ENCODE peak calls at places on chromosomes 4 and X, in five cellular contexts. One of them, this sample, is unnamed.

GRCh38 chrX:151754042-151754419 is 19.5 kb downstream of the CNGA2 start:
- DNase-seq in GM12878: no peak
- DNase-seq in IMR-90: peak
- DNase-seq in lower leg skin: peak
- DNase-seq in spleen: peak
- DNase-seq in this sample: peak

GRCh38 chrX:129522184-129523059 is 868 bp downstream of the SMARCA1 start:
- DNase-seq in GM12878: no peak
- DNase-seq in IMR-90: peak
- DNase-seq in lower leg skin: no peak
- DNase-seq in spleen: no peak
- DNase-seq in this sample: peak

GRCh38 chr4:183364025-183364424 is 41.8 kb upstream of the CLDN24 start:
- DNase-seq in GM12878: no peak
- DNase-seq in IMR-90: no peak
- DNase-seq in lower leg skin: no peak
- DNase-seq in spleen: peak
- DNase-seq in this sample: no peak

GRCh38 chr4:145804134-145804533 is 124.2 kb downstream of the C4orf51 start:
- DNase-seq in GM12878: no peak
- DNase-seq in IMR-90: peak
- DNase-seq in lower leg skin: no peak
- DNase-seq in spleen: no peak
- DNase-seq in this sample: peak

GRCh38 chr4:25128671-25129070 is 31.6 kb downstream of the SEPSECS start:
- DNase-seq in GM12878: no peak
- DNase-seq in IMR-90: no peak
- DNase-seq in lower leg skin: no peak
- DNase-seq in spleen: no peak
- DNase-seq in this sample: no peak

GRCh38 chr4:17336524-17336941 is 175.4 kb downstream of the QDPR start:
- DNase-seq in GM12878: peak
- DNase-seq in IMR-90: peak
- DNase-seq in lower leg skin: no peak
- DNase-seq in spleen: peak
- DNase-seq in this sample: no peak

GRCh38 chr4:23945521-23946017 is 55.7 kb upstream of the PPARGC1A start:
- DNase-seq in GM12878: no peak
- DNase-seq in IMR-90: peak
- DNase-seq in lower leg skin: peak
- DNase-seq in spleen: no peak
- DNase-seq in this sample: peak

GRCh38 chrX:111869639-111870034 is 6.3 kb upstream of the TRPC5OS start:
- DNase-seq in GM12878: peak
- DNase-seq in IMR-90: peak
- DNase-seq in lower leg skin: no peak
- DNase-seq in spleen: no peak
- DNase-seq in this sample: peak

GRCh38 chr4:159101983-159102622 is 776 bp upstream of the RAPGEF2 start:
- DNase-seq in GM12878: no peak
- DNase-seq in IMR-90: no peak
- DNase-seq in lower leg skin: no peak
- DNase-seq in spleen: no peak
- DNase-seq in this sample: no peak

GRCh38 chr4:101345271-101345595 is 2.1 kb downstream of the PPP3CA start:
- DNase-seq in GM12878: no peak
- DNase-seq in IMR-90: peak
- DNase-seq in lower leg skin: no peak
- DNase-seq in spleen: no peak
- DNase-seq in this sample: peak

GRCh38 chrX:16435399-16435986 is 214.5 kb upstream of the S100G start:
- DNase-seq in GM12878: no peak
- DNase-seq in IMR-90: no peak
- DNase-seq in lower leg skin: no peak
- DNase-seq in spleen: no peak
- DNase-seq in this sample: no peak

GRCh38 chrX:129930941-129931410 is 25.0 kb downstream of the UTP14A start:
- DNase-seq in GM12878: no peak
- DNase-seq in IMR-90: no peak
- DNase-seq in lower leg skin: no peak
- DNase-seq in spleen: no peak
- DNase-seq in this sample: no peak

GRCh38 chr4:86924805-86925204 is 10.0 kb upstream of the AFF1 start:
- DNase-seq in GM12878: no peak
- DNase-seq in IMR-90: peak
- DNase-seq in lower leg skin: no peak
- DNase-seq in spleen: no peak
- DNase-seq in this sample: no peak

GRCh38 chr4:144699565-144699964 is 53.6 kb downstream of the HHIP start:
- DNase-seq in GM12878: no peak
- DNase-seq in IMR-90: peak
- DNase-seq in lower leg skin: no peak
- DNase-seq in spleen: no peak
- DNase-seq in this sample: no peak

GRCh38 chrX:72620550-72621145 is 48.0 kb upstream of the HDAC8 start:
- DNase-seq in GM12878: no peak
- DNase-seq in IMR-90: peak
- DNase-seq in lower leg skin: no peak
- DNase-seq in spleen: no peak
- DNase-seq in this sample: peak

GRCh38 chr4:97262769-97263168 is 880.5 kb downstream of the STPG2 start:
- DNase-seq in GM12878: no peak
- DNase-seq in IMR-90: no peak
- DNase-seq in lower leg skin: no peak
- DNase-seq in spleen: no peak
- DNase-seq in this sample: no peak

GRCh38 chr4:139502312-139502946 is 48.5 kb downstream of the RAB33B start:
- DNase-seq in GM12878: no peak
- DNase-seq in IMR-90: no peak
- DNase-seq in lower leg skin: no peak
- DNase-seq in spleen: no peak
- DNase-seq in this sample: no peak

GRCh38 chr4:139506774-139507173 is 49.2 kb downstream of the SETD7 start:
- DNase-seq in GM12878: no peak
- DNase-seq in IMR-90: no peak
- DNase-seq in lower leg skin: no peak
- DNase-seq in spleen: no peak
- DNase-seq in this sample: no peak

GRCh38 chr4:139503622-139504166 is 49.8 kb downstream of the RAB33B start:
- DNase-seq in GM12878: no peak
- DNase-seq in IMR-90: no peak
- DNase-seq in lower leg skin: no peak
- DNase-seq in spleen: no peak
- DNase-seq in this sample: no peak

GRCh38 chr4:139501531-139502311 is 47.8 kb downstream of the RAB33B start:
- DNase-seq in GM12878: no peak
- DNase-seq in IMR-90: no peak
- DNase-seq in lower leg skin: no peak
- DNase-seq in spleen: no peak
- DNase-seq in this sample: peak

GRCh38 chr4:139501117-139501516 is 47.2 kb downstream of the RAB33B start:
- DNase-seq in GM12878: no peak
- DNase-seq in IMR-90: no peak
- DNase-seq in lower leg skin: no peak
- DNase-seq in spleen: no peak
- DNase-seq in this sample: no peak
- TF ChIP-seq POLR2A in GM12878: no peak
- TF ChIP-seq POLR2A in IMR-90: no peak
- TF ChIP-seq POLR2A in lower leg skin: no peak
- TF ChIP-seq POLR2A in spleen: no peak
- TF ChIP-seq POLR2A in this sample: no peak

GRCh38 chr4:2800691-2801596 is 8.1 kb downstream of the SH3BP2 start:
- DNase-seq in GM12878: peak
- DNase-seq in IMR-90: peak
- DNase-seq in lower leg skin: peak
- DNase-seq in spleen: peak
- DNase-seq in this sample: no peak
- TF ChIP-seq POLR2A in GM12878: no peak
- TF ChIP-seq POLR2A in IMR-90: no peak
- TF ChIP-seq POLR2A in lower leg skin: no peak
- TF ChIP-seq POLR2A in spleen: no peak
- TF ChIP-seq POLR2A in this sample: no peak

GRCh38 chr4:36244257-36245084 is at the start of gene ARAP2:
- DNase-seq in GM12878: no peak
- DNase-seq in IMR-90: peak
- DNase-seq in lower leg skin: peak
- DNase-seq in spleen: peak
- DNase-seq in this sample: peak
- TF ChIP-seq POLR2A in GM12878: peak
- TF ChIP-seq POLR2A in IMR-90: no peak
- TF ChIP-seq POLR2A in lower leg skin: no peak
- TF ChIP-seq POLR2A in spleen: peak
- TF ChIP-seq POLR2A in this sample: peak

DNA sequence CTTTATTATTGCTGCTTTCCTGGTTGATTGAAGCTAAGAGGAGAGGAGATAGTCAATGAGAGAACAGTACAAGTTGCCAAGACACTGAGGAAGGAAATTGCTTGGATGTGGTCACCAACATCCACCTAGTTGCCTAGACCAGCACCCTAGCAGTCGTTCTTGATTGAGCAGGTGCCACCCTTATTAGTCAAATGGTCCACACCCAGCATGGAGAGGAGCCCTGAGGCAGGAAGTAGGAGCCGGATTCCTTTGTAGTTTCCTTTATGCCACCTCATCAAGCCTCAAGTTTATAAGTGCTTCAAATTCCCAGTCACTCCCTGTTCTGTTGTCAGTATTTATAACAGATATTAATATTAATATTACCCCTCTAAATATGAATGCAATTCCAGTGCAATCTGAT is 19.1 kb downstream of the PAGE2 start:
- DNase-seq in GM12878: no peak
- DNase-seq in IMR-90: no peak
- DNase-seq in lower leg skin: no peak
- DNase-seq in spleen: no peak
- DNase-seq in this sample: no peak
- TF ChIP-seq POLR2A in GM12878: no peak
- TF ChIP-seq POLR2A in IMR-90: no peak
- TF ChIP-seq POLR2A in lower leg skin: no peak
- TF ChIP-seq POLR2A in spleen: no peak
- TF ChIP-seq POLR2A in this sample: no peak

DNA sequence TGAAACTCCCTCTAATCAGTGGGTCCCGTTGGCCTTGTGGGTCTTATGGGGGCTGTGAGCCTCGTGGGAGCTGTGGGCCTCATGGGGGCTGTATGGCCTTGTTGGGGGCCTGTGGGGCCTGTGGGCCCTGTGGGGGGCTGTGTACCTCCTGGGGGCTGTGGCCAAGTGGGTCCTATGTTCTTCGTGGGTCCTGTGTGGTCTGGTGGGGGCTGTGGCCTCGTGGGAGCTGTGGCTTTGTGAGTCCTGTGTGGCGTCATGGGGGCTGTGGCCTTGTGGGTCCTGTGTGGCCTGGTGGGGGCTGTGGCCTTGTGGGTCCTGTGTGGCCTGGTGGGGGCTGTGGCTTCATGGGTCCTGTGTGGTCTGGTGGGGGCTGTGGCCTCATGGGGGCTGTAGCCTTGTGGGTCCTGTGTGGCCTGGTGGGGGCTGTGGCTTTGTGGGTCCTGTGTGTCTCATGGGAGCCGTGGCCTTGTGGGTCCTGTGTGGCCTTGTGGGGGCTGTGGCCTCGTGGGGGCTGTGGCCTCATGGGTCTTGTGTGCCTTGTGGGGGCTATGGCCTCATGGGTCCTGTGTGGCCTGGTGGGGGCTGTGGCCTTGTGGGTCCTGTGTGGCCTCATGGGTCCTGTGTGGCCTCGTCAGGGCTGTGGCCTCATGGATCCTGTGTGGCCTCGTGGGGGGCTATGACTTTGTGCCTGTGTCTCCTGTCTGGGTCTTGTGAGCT is 7.4 kb downstream of the PCGF3 start:
- DNase-seq in GM12878: no peak
- DNase-seq in IMR-90: no peak
- DNase-seq in lower leg skin: no peak
- DNase-seq in spleen: no peak
- DNase-seq in this sample: no peak
- TF ChIP-seq POLR2A in GM12878: no peak
- TF ChIP-seq POLR2A in IMR-90: no peak
- TF ChIP-seq POLR2A in lower leg skin: no peak
- TF ChIP-seq POLR2A in spleen: no peak
- TF ChIP-seq POLR2A in this sample: no peak

GRCh38 chr4:26741491-26741871 is 119.2 kb upstream of the STIM2 start:
- DNase-seq in GM12878: no peak
- DNase-seq in IMR-90: no peak
- DNase-seq in lower leg skin: no peak
- DNase-seq in spleen: no peak
- DNase-seq in this sample: no peak

GRCh38 chr4:26732356-26732755 is 128.3 kb upstream of the STIM2 start:
- DNase-seq in GM12878: no peak
- DNase-seq in IMR-90: no peak
- DNase-seq in lower leg skin: no peak
- DNase-seq in spleen: no peak
- DNase-seq in this sample: no peak

GRCh38 chr4:26736621-26737020 is 124.0 kb upstream of the STIM2 start:
- DNase-seq in GM12878: no peak
- DNase-seq in IMR-90: peak
- DNase-seq in lower leg skin: no peak
- DNase-seq in spleen: no peak
- DNase-seq in this sample: no peak

DNA sequence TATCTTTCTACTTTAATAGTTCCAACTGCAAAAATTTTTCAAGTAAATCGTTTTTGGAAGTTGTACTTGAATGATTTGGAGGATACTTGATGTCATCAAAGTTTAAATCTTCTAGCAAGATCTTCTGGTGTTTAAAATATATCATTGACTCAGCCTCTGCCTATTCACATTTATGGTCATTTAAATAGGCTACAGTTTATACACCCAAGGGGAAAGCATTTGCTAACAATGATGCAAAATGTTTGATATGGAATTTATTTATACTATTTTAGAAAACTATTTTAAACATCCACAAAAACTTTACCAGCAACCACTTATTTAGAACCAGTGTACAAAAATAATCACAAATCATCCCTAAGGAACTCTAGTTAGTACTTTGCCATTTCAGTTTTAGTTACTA is 123.3 kb upstream of the STIM2 start:
- DNase-seq in GM12878: no peak
- DNase-seq in IMR-90: peak
- DNase-seq in lower leg skin: no peak
- DNase-seq in spleen: no peak
- DNase-seq in this sample: no peak
- TF ChIP-seq POLR2A in GM12878: no peak
- TF ChIP-seq POLR2A in IMR-90: no peak
- TF ChIP-seq POLR2A in lower leg skin: no peak
- TF ChIP-seq POLR2A in spleen: no peak
- TF ChIP-seq POLR2A in this sample: no peak

GRCh38 chr4:1722551-1723071 is 1.3 kb downstream of the TACC3 start:
- DNase-seq in GM12878: no peak
- DNase-seq in IMR-90: no peak
- DNase-seq in lower leg skin: no peak
- DNase-seq in spleen: peak
- DNase-seq in this sample: no peak
- TF ChIP-seq POLR2A in GM12878: peak
- TF ChIP-seq POLR2A in IMR-90: no peak
- TF ChIP-seq POLR2A in lower leg skin: no peak
- TF ChIP-seq POLR2A in spleen: no peak
- TF ChIP-seq POLR2A in this sample: no peak

DNA sequence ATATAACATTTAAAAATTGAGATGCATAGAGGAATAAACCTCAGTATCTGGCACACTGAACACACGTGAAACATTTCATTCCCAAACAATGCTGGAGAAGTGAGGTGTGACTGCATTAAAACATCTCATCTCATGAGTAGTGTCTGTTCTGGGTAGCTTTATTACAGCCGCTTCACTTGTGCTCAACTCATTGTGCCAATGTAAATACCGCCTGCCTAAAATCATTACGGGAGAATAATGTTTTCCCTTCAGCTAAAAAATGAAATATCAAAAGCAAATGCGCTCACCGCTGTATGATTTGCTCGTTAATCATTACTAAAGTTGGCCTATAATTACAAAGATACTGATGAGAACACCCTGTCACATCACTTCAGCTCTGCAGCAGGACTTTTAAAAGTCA is 110.2 kb upstream of the PRPS2 start:
- DNase-seq in GM12878: no peak
- DNase-seq in IMR-90: no peak
- DNase-seq in lower leg skin: no peak
- DNase-seq in spleen: no peak
- DNase-seq in this sample: no peak
- TF ChIP-seq POLR2A in GM12878: no peak
- TF ChIP-seq POLR2A in IMR-90: no peak
- TF ChIP-seq POLR2A in lower leg skin: no peak
- TF ChIP-seq POLR2A in spleen: no peak
- TF ChIP-seq POLR2A in this sample: no peak